ENCODE peak calls at places on chromosome 18, in nine cellular contexts. R is HFF-Myc; Q is progenitor cell of endocrine pancreas; Z is heart right ventricle; A is IMR-90; S is omental fat pad; O is GM20000; X is RWPE1; W is CD8-positive, alpha-beta T cell. Y is an unnamed sample.

GRCh38 chr18:74784791-74785190 is 187.1 kb downstream of the ZNF407 start:
- DNase-seq in R (no peak), Q (no peak), Z (no peak), A (no peak), S (no peak), O (no peak), X (no peak), W (no peak), Y (no peak)

GRCh38 chr18:40469851-40470250 is 1485.2 kb upstream of the PIK3C3 start:
- DNase-seq in R (no peak), Q (no peak), Z (no peak), A (no peak), S (no peak), O (no peak), X (no peak), W (no peak), Y (no peak)

GRCh38 chr18:50722311-50722710 is 97.5 kb downstream of the MRO start:
- DNase-seq in R (no peak), Q (no peak), Z (no peak), A (no peak), S (no peak), O (no peak), X (no peak), W (no peak), Y (no peak)

GRCh38 chr18:57942493-57942892 is 101.5 kb upstream of the NEDD4L start:
- DNase-seq in R (no peak), Q (no peak), Z (no peak), A (no peak), S (no peak), O (no peak), X (no peak), W (no peak), Y (no peak)

GRCh38 chr18:26495267-26495666 is 53.1 kb downstream of the KCTD1 start:
- DNase-seq in R (no peak), Q (no peak), Z (no peak), A (no peak), S (no peak), O (no peak), X (no peak), W (no peak), Y (peak)

GRCh38 chr18:27226556-27227075 is 41.5 kb upstream of the CHST9 start:
- DNase-seq in R (no peak), Q (no peak), Z (no peak), A (no peak), S (no peak), O (no peak), X (no peak), W (no peak), Y (no peak)

GRCh38 chr18:25814841-25815458 is 275.5 kb downstream of the SS18 start:
- DNase-seq in R (peak), Q (no peak), Z (no peak), A (no peak), S (no peak), O (peak), X (no peak), W (no peak), Y (no peak)

GRCh38 chr18:49006641-49007136 is 55.9 kb upstream of the SMAD7 start:
- DNase-seq in R (no peak), Q (no peak), Z (no peak), A (no peak), S (no peak), O (no peak), X (peak), W (no peak), Y (peak)

GRCh38 chr18:24031318-24031717 is 16.8 kb downstream of the TTC39C start:
- DNase-seq in R (no peak), Q (no peak), Z (no peak), A (no peak), S (no peak), O (no peak), X (no peak), W (no peak), Y (no peak)

GRCh38 chr18:47881042-47881441 is 49.4 kb downstream of the SMAD2 start:
- DNase-seq in R (no peak), Q (no peak), Z (no peak), A (no peak), S (no peak), O (no peak), X (no peak), W (no peak), Y (no peak)

GRCh38 chr18:34707670-34708069 is 2.4 kb upstream of the DTNA start:
- DNase-seq in R (peak), Q (no peak), Z (peak), A (peak), S (no peak), O (no peak), X (peak), W (no peak), Y (peak)

GRCh38 chr18:21313576-21313975 is 71.5 kb downstream of the GREB1L start:
- DNase-seq in R (no peak), Q (no peak), Z (no peak), A (no peak), S (no peak), O (no peak), X (no peak), W (no peak), Y (no peak)

GRCh38 chr18:12282436-12283039 is 25.5 kb upstream of the TUBB6 start:
- DNase-seq in R (no peak), Q (no peak), Z (no peak), A (peak), S (no peak), O (no peak), X (peak), W (no peak), Y (peak)

GRCh38 chr18:58552057-58552461 is 76.8 kb downstream of the ALPK2 start:
- DNase-seq in R (no peak), Q (no peak), Z (no peak), A (peak), S (no peak), O (peak), X (peak), W (no peak), Y (peak)

GRCh38 chr18:26057208-26057821 is 33.1 kb downstream of the SS18 start:
- DNase-seq in R (no peak), Q (no peak), Z (peak), A (peak), S (no peak), O (no peak), X (no peak), W (no peak), Y (no peak)

GRCh38 chr18:55510809-55511208 is 77.2 kb downstream of the TCF4 start:
- DNase-seq in R (no peak), Q (no peak), Z (peak), A (peak), S (no peak), O (no peak), X (no peak), W (no peak), Y (peak)

GRCh38 chr18:69985239-69985638 is 37.6 kb upstream of the CD226 start:
- DNase-seq in R (no peak), Q (no peak), Z (no peak), A (no peak), S (no peak), O (no peak), X (no peak), W (no peak), Y (no peak)
- TF ChIP-seq CTCF in R (no peak), Q (no peak), Z (no peak), A (no peak), S (no peak), O (no peak), X (no peak), W (no peak), Y (no peak)

GRCh38 chr18:8767356-8767755 is 62.0 kb downstream of the MTCL1 start:
- DNase-seq in R (no peak), Q (no peak), Z (no peak), A (no peak), S (no peak), O (no peak), X (no peak), W (no peak), Y (no peak)

GRCh38 chr18:8763611-8764010 is 58.3 kb downstream of the MTCL1 start:
- DNase-seq in R (no peak), Q (no peak), Z (no peak), A (no peak), S (no peak), O (no peak), X (no peak), W (no peak), Y (no peak)

GRCh38 chr18:8766576-8767253 is 61.4 kb downstream of the MTCL1 start:
- DNase-seq in R (no peak), Q (no peak), Z (no peak), A (no peak), S (no peak), O (no peak), X (no peak), W (no peak), Y (no peak)

GRCh38 chr18:8762968-8763367 is 57.6 kb downstream of the MTCL1 start:
- DNase-seq in R (no peak), Q (no peak), Z (no peak), A (no peak), S (no peak), O (no peak), X (no peak), W (no peak), Y (no peak)

DNA sequence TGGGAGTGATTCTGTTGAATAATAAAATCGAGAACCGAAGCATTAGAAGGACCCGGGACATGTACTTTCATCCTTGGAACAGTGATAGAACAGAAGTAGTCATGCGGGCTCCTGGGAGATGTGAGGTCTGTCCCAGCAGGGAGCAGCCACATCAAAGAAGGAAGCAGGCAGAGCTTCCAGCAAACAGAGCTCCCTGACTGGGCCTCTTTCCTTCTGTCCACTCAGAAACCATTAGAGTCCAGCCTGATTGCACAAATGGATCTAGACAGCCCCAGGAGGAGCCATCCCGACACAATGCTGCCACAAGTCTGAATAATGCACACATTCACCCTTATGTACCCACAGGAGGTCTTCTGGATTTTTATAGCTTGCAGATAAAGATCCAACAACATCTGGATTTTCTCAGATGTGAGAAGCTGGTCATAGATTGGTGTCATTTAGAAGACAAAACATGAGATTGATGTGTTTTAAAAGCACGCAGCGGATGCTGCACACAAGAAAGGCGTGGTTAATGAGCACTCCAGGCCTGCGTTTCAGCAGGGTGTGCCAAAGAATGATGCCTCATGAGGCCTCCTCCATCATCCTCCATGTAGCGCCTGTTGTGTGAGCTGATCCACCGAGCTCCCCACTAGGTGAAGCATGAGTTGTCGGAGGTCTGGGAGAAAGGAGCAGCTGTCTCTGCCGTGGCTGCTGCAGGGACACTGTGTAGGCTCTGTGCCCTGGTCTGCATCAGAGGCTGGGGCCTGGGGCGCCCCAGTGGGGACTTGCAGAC is 60.5 kb downstream of the MTCL1 start:
- DNase-seq in R (no peak), Q (no peak), Z (no peak), A (no peak), S (no peak), O (no peak), X (no peak), W (no peak), Y (no peak)
- TF ChIP-seq CTCF in R (no peak), Q (no peak), Z (no peak), A (no peak), S (no peak), O (no peak), X (no peak), W (no peak), Y (no peak)

GRCh38 chr18:64127172-64127571 is 21.7 kb downstream of the LINC00305 start:
- DNase-seq in R (no peak), Q (no peak), Z (no peak), A (no peak), S (no peak), O (no peak), X (no peak), W (no peak), Y (no peak)
- TF ChIP-seq CTCF in R (no peak), Q (no peak), Z (no peak), A (no peak), S (no peak), O (no peak), X (no peak), W (no peak), Y (no peak)

DNA sequence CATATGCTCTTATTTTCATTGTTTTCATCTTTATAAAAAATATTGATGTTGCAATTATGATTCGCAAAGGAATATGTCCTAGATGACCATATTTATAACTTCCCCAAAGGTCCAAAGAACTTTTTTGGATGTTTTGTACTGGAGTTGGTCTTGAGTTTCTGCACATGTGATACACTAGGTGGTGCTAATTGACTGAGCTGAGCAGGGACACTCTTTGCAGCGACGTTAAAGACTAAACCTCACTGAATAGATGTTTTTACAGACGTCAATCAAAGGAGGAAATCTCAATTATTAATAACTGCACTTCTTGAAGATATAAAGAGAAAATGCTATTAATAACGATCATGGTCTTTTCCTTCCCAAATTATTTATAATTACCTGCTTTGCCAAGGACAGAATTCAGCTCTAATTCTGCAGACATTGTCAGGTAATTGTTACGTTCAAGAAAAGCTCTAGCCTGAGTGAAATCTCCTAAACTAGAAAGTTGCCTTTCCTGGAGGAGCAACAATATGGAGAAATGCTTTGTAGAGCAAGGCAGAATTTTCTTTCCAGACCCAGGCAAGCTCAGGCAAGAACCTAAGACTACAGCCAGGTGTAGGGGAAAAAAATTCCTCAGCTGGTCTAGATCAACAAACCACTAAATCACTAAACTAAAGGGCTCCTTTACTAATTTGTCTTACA is 119.3 kb upstream of the RBBP8 start:
- DNase-seq in R (no peak), Q (no peak), Z (no peak), A (peak), S (no peak), O (peak), X (peak), W (no peak), Y (peak)
- TF ChIP-seq CTCF in R (peak), Q (peak), Z (peak), A (peak), S (no peak), O (peak), X (peak), W (peak), Y (peak)

GRCh38 chr18:9831046-9831722 is 54.6 kb upstream of the TXNDC2 start:
- DNase-seq in R (no peak), Q (no peak), Z (no peak), A (no peak), S (no peak), O (no peak), X (no peak), W (no peak), Y (no peak)
- TF ChIP-seq CTCF in R (no peak), Q (peak), Z (no peak), A (no peak), S (no peak), O (no peak), X (no peak), W (no peak), Y (no peak)

GRCh38 chr18:22983175-22983574 is 50.0 kb downstream of the RBBP8 start:
- DNase-seq in R (peak), Q (no peak), Z (no peak), A (peak), S (no peak), O (peak), X (peak), W (no peak), Y (peak)
- TF ChIP-seq CTCF in R (peak), Q (peak), Z (peak), A (peak), S (no peak), O (no peak), X (peak), W (peak), Y (peak)

Y was measured in epithelial cell of esophagus.